ENCODE peak calls at places on chromosomes 2 and 18, in seven cellular contexts. P is H1, R is mesendoderm, H is neuronal stem cell, D is IMR-90, E is H9, I is mesenchymal stem cell. L is an unnamed sample.

GRCh38 chr2:23901966-23902942 is 24.7 kb downstream of the ATAD2B start:
- DNase-seq in P (no peak), R (no peak), H (no peak), D (peak; percentile 41), E (no peak), I (peak; percentile 73), L (peak; percentile 92)

GRCh38 chr2:45820048-45820447 is 168.6 kb downstream of the PRKCE start:
- DNase-seq in P (no peak), R (no peak), H (no peak), D (no peak), E (no peak), I (no peak), L (no peak)

GRCh38 chr2:96305979-96306308 is 598 bp upstream of the SNRNP200 start:
- DNase-seq in P (no peak), R (no peak), H (no peak), D (no peak), E (no peak), I (no peak), L (no peak)

GRCh38 chr2:239318790-239319189 is 82.0 kb downstream of the HDAC4 start:
- DNase-seq in P (no peak), R (no peak), H (no peak), D (peak; percentile 20), E (peak; percentile 15), I (no peak), L (no peak)

GRCh38 chr2:198775737-198776136 is 682.0 kb downstream of the SATB2 start:
- DNase-seq in P (no peak), R (no peak), H (no peak), D (no peak), E (no peak), I (no peak), L (no peak)

GRCh38 chr18:23627325-23627724 is 35.4 kb downstream of the ANKRD29 start:
- DNase-seq in P (no peak), R (no peak), H (no peak), D (peak; percentile 91), E (no peak), I (peak; percentile 70), L (no peak)

GRCh38 chr2:127453392-127454171 is 35.4 kb downstream of the PROC start:
- DNase-seq in P (peak; percentile 51), R (peak; percentile 85), H (no peak), D (no peak), E (peak; percentile 64), I (peak; percentile 8), L (no peak)

GRCh38 chr2:129877795-129878775 is 101.4 kb upstream of the RAB6C start:
- DNase-seq in P (peak; percentile 59), R (peak; percentile 57), H (peak; percentile 52), D (peak; percentile 51), E (peak; percentile 43), I (peak; percentile 38), L (peak; percentile 43)

GRCh38 chr2:69046221-69046662 is 33.3 kb downstream of the ANTXR1 start:
- DNase-seq in P (no peak), R (peak; percentile 84), H (no peak), D (peak; percentile 98), E (no peak), I (peak; percentile 86), L (no peak)

GRCh38 chr2:23791030-23791429 is 135.9 kb downstream of the ATAD2B start:
- DNase-seq in P (no peak), R (no peak), H (no peak), D (peak; percentile 91), E (no peak), I (peak; percentile 70), L (no peak)

GRCh38 chr2:26612034-26612433 is 29.1 kb downstream of the CIB4 start:
- DNase-seq in P (no peak), R (no peak), H (no peak), D (no peak), E (no peak), I (no peak), L (no peak)

GRCh38 chr18:7626175-7626921 is 59.2 kb downstream of the PTPRM start:
- DNase-seq in P (no peak), R (no peak), H (no peak), D (no peak), E (no peak), I (no peak), L (peak; percentile 10)

GRCh38 chr2:67453365-67453764 is 56.2 kb downstream of the ETAA1 start:
- DNase-seq in P (no peak), R (no peak), H (no peak), D (peak; percentile 70), E (no peak), I (peak; percentile 63), L (peak; percentile 52)

GRCh38 chr2:127968610-127969339 is 59.1 kb downstream of the SAP130 start:
- DNase-seq in P (no peak), R (no peak), H (no peak), D (no peak), E (no peak), I (no peak), L (no peak)

GRCh38 chr2:217338306-217338916 is 478.5 kb upstream of the TNP1 start:
- DNase-seq in P (no peak), R (peak; percentile 69), H (no peak), D (peak; percentile 96), E (no peak), I (peak; percentile 82), L (peak; percentile 41)

GRCh38 chr18:49857708-49858107 is 44.4 kb upstream of the ACAA2 start:
- DNase-seq in P (no peak), R (peak; percentile 50), H (no peak), D (no peak), E (no peak), I (no peak), L (no peak)

GRCh38 chr18:74413811-74414210 is 43.3 kb downstream of the DIPK1C start:
- DNase-seq in P (no peak), R (no peak), H (no peak), D (no peak), E (no peak), I (no peak), L (no peak)

GRCh38 chr2:10817413-10817812 is 4.8 kb upstream of the PDIA6 start:
- DNase-seq in P (peak; percentile 69), R (peak; percentile 53), H (no peak), D (no peak), E (peak; percentile 80), I (no peak), L (peak; percentile 16)

GRCh38 chr2:219616550-219616949 is 10.9 kb upstream of the SLC4A3 start:
- DNase-seq in P (no peak), R (no peak), H (no peak), D (no peak), E (no peak), I (no peak), L (no peak)

GRCh38 chr2:96869281-96869823 is 528 bp downstream of the SEMA4C start:
- DNase-seq in P (peak; percentile 71), R (peak; percentile 77), H (no peak), D (peak; percentile 74), E (no peak), I (peak; percentile 83), L (peak; percentile 66)

GRCh38 chr2:177506506-177506905 is 113.9 kb downstream of the AGPS start:
- DNase-seq in P (no peak), R (no peak), H (no peak), D (no peak), E (no peak), I (no peak), L (no peak)

GRCh38 chr2:167924556-167924955 is 322.8 kb downstream of the STK39 start:
- DNase-seq in P (no peak), R (no peak), H (no peak), D (no peak), E (no peak), I (no peak), L (peak; percentile 64)

GRCh38 chr18:61917870-61918269 is 25.1 kb upstream of the RNF152 start:
- DNase-seq in P (no peak), R (no peak), H (no peak), D (no peak), E (no peak), I (no peak), L (no peak)

GRCh38 chr2:187655001-187655400 is 100.8 kb upstream of the TFPI start:
- DNase-seq in P (no peak), R (no peak), H (no peak), D (no peak), E (peak; percentile 50), I (no peak), L (no peak)

GRCh38 chr2:69012310-69013122 is 463 bp upstream of the ANTXR1 start:
- DNase-seq in P (peak; percentile 64), R (peak; percentile 55), H (peak; percentile 38), D (peak; percentile 76), E (no peak), I (peak; percentile 81), L (peak; percentile 16)

GRCh38 chr2:120892271-120892966 is 156.8 kb downstream of the GLI2 start:
- DNase-seq in P (no peak), R (no peak), H (no peak), D (no peak), E (no peak), I (no peak), L (no peak)
- H4K8ac ChIP-seq in P (no peak overlapping the region), R (no peak overlapping the region), H (no peak overlapping the region), D (peak overlapping the region; percentile 20), E (no peak overlapping the region), I (no peak overlapping the region), L (no peak overlapping the region)

GRCh38 chr2:20862850-20863249 is 39.9 kb upstream of the LDAH start:
- DNase-seq in P (no peak), R (no peak), H (no peak), D (no peak), E (no peak), I (no peak), L (no peak)

DNA sequence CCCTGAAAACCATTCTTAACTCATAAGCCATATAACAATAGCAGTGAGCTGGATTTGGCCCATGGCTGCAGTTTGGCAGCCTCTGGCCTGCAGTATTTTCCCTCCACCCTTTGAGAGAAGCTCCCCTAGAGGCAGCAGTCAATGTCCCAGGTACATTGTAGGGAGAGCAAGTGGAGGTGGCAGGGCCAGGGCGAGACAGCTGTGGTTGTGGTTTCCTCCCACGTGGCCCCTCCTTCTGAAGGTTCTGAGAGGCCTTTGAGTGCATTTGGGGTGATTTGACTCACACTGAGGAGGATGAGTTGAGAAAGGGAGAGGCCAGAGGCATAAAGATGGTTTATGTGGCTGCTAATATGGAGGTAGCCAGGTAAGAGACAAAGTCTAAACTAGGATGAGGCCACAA is 45.5 kb upstream of the LDAH start:
- DNase-seq in P (no peak), R (no peak), H (no peak), D (no peak), E (no peak), I (no peak), L (no peak)
- H3K18ac ChIP-seq in P (no peak overlapping the region), R (no peak overlapping the region), H (no peak overlapping the region), D (no peak overlapping the region), E (no peak overlapping the region), I (no peak overlapping the region), L (no peak overlapping the region)

DNA sequence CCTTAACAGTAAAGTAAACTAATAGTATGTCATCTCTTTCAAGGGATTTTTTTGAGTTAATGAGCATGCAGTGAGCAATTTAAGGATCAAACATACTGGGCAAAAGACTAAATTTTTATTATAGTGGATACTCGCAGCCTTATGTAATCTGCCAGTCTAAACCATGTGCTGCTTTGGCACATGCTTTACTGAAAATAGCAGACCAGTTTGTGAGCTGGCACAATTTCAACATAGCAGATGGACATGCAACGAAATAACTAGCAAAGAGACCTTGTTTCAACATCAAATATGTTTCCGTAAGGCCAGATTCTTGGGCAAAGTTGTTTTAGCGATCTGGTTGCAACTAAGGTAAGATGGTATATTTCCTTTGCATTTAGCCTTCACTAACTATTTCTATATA is 807.3 kb downstream of the NR4A2 start:
- DNase-seq in P (no peak), R (no peak), H (no peak), D (no peak), E (no peak), I (no peak), L (no peak)
- H4K8ac ChIP-seq in P (no peak overlapping the region), R (no peak overlapping the region), H (no peak overlapping the region), D (no peak overlapping the region), E (no peak overlapping the region), I (no peak overlapping the region), L (no peak overlapping the region)

GRCh38 chr2:192203876-192204275 is 9.1 kb upstream of the TMEFF2 start:
- DNase-seq in P (no peak), R (no peak), H (no peak), D (peak; percentile 68), E (no peak), I (peak; percentile 1), L (no peak)

GRCh38 chr2:192208848-192209247 is 14.1 kb upstream of the TMEFF2 start:
- DNase-seq in P (no peak), R (no peak), H (no peak), D (peak; percentile 33), E (no peak), I (no peak), L (no peak)
- H3K18ac ChIP-seq in P (no peak overlapping the region), R (no peak overlapping the region), H (no peak overlapping the region), D (no peak overlapping the region), E (no peak overlapping the region), I (no peak overlapping the region), L (no peak overlapping the region)

L was measured in trophoblast cell.